ENCODE peak calls at places on chromosomes 4 and X, in six cellular contexts. B is left cardiac atrium; C is CD4-positive, alpha-beta T cell; G is left lung; H is activated CD4-positive, CD25-positive, alpha-beta regulatory T cell treated with anti-CD3 and anti-CD28 coated beads, Interleukin-2, amount 50 U/mL, for 24 hours; A is body of pancreas. D is an unnamed sample.

GRCh38 chr4:147355849-147356248 is 125.0 kb upstream of the EDNRA start:
- ATAC-seq in G (no peak), A (no peak), B (no peak), H (no peak), C (no peak), D (no peak)

GRCh38 chr4:74483226-74483911 is 38.4 kb downstream of the AREG start:
- ATAC-seq in G (no peak), H (no peak), B (no peak), A (no peak), C (no peak), D (no peak)

GRCh38 chr4:173218411-173219125 is 50.0 kb downstream of the GALNT7 start:
- ATAC-seq in B (no peak), A (no peak), G (no peak), H (no peak), C (no peak), D (no peak)

GRCh38 chrX:110146521-110146920 is 143.6 kb downstream of the TMEM164 start:
- ATAC-seq in G (peak; percentile 82), H (peak; percentile 46), C (peak; percentile 58), B (peak; percentile 56), A (peak; percentile 45), D (peak; percentile 65)

GRCh38 chr4:73705056-73705432 is 35.3 kb upstream of the CXCL8 start:
- ATAC-seq in A (no peak), G (peak; percentile 24), C (no peak), B (peak; percentile 27), H (no peak), D (peak; percentile 26)

GRCh38 chr4:41512139-41512538 is 25.8 kb upstream of the LIMCH1 start:
- ATAC-seq in A (no peak), H (no peak), C (no peak), B (no peak), G (peak; percentile 26), D (no peak)

GRCh38 chr4:174236359-174236758 is 47.1 kb downstream of the FBXO8 start:
- ATAC-seq in C (no peak), G (no peak), B (no peak), A (no peak), H (no peak), D (no peak)

GRCh38 chrX:81301877-81302276 is 100.0 kb downstream of the SH3BGRL start:
- ATAC-seq in A (no peak), G (no peak), B (no peak), H (no peak), C (no peak), D (no peak)

GRCh38 chr4:81523672-81524436 is 52.1 kb upstream of the RASGEF1B start:
- ATAC-seq in G (no peak), C (no peak), H (no peak), A (no peak), B (no peak), D (no peak)

GRCh38 chr4:136336479-136336878 is 1195.8 kb downstream of the PCDH18 start:
- ATAC-seq in G (no peak), C (no peak), B (no peak), A (no peak), H (no peak), D (no peak)

GRCh38 chr4:128228021-128228571 is 59.5 kb downstream of the PGRMC2 start:
- ATAC-seq in A (peak; percentile 40), C (no peak), G (peak; percentile 80), H (no peak), B (no peak), D (no peak)

GRCh38 chrX:47146121-47146935 is 1.3 kb downstream of the RBM10 start:
- ATAC-seq in A (no peak), G (no peak), H (no peak), C (no peak), B (no peak), D (no peak)

GRCh38 chrX:15911729-15912550 is 57.3 kb upstream of the AP1S2 start:
- ATAC-seq in G (peak; percentile 71), B (peak; percentile 38), H (peak; percentile 48), C (no peak), A (no peak), D (peak; percentile 51)